ENCODE peak calls at places on chromosomes 12 and 14, in nine cellular contexts. K is GM04504; H is GM19239; U is HEK293T; C is cortex of kidney; Y is non-pigmented ciliary epithelial cell; I is ELR; M is GM20000; N is activated T-helper 9 cell treated with anti-CD3 and anti-CD28 coated beads, Interleukin-2, amount 50 U/mL, for 16 hours. Q is an unnamed sample.

GRCh38 chr14:63986789-63987533 is 134.2 kb downstream of the SYNE2 start:
- DNase-seq in I (peak), K (peak), U (no peak), Y (peak), N (no peak), M (no peak), H (no peak), C (no peak), Q (peak)

GRCh38 chr14:77120771-77121743 is 20.5 kb downstream of the ZDHHC22 start:
- DNase-seq in I (no peak), K (no peak), U (no peak), Y (no peak), M (peak), H (peak), N (no peak), C (no peak), Q (no peak)

GRCh38 chr14:74571901-74572828 is 39.9 kb downstream of the LTBP2 start:
- DNase-seq in N (no peak), H (no peak), C (no peak), K (peak), Y (peak), U (peak), I (peak), M (no peak), Q (peak)

GRCh38 chr12:1453801-1454200 is 140.6 kb downstream of the FBXL14 start:
- DNase-seq in K (no peak), I (no peak), C (no peak), M (no peak), H (no peak), N (no peak), U (no peak), Y (no peak), Q (no peak)

GRCh38 chr14:96631030-96631429 is 128.8 kb downstream of the PAPOLA start:
- DNase-seq in N (no peak), M (peak), K (no peak), Y (no peak), I (no peak), H (no peak), C (no peak), U (no peak), Q (no peak)

GRCh38 chr12:132275110-132275531 is 54.3 kb downstream of the GALNT9 start:
- DNase-seq in Y (no peak), H (no peak), U (peak), I (peak), K (peak), N (no peak), M (no peak), C (no peak), Q (peak)

GRCh38 chr12:115044073-115044472 is 360.1 kb upstream of the TBX3 start:
- DNase-seq in H (no peak), N (no peak), I (peak), C (no peak), U (peak), Y (no peak), K (no peak), M (no peak), Q (peak)

GRCh38 chr14:105275267-105275946 is 25.4 kb downstream of the BRF1 start:
- DNase-seq in Y (no peak), H (no peak), I (peak), M (no peak), K (peak), N (no peak), U (no peak), C (no peak), Q (peak)

GRCh38 chr12:111248981-111249380 is 119.9 kb downstream of the PHETA1 start:
- DNase-seq in H (no peak), N (no peak), K (no peak), C (no peak), Y (no peak), I (peak), U (no peak), M (no peak), Q (peak)

GRCh38 chr12:74317078-74317581 is 220.5 kb upstream of the ATXN7L3B start:
- DNase-seq in K (no peak), H (no peak), Y (peak), U (peak), I (peak), N (no peak), C (no peak), M (no peak), Q (no peak)

GRCh38 chr12:88993655-88994054 is 358.6 kb downstream of the DUSP6 start:
- DNase-seq in N (no peak), M (peak), K (peak), C (no peak), U (peak), H (no peak), Y (no peak), I (peak), Q (peak)

GRCh38 chr12:124032265-124032886 is 59.4 kb downstream of the ZNF664 start:
- DNase-seq in N (no peak), H (peak), C (no peak), K (no peak), Y (no peak), U (peak), I (peak), M (peak), Q (peak)

GRCh38 chr14:82872494-82872893 is 1338.8 kb upstream of the SEL1L start:
- DNase-seq in U (no peak), H (no peak), K (no peak), Y (no peak), N (no peak), M (no peak), I (no peak), C (no peak), Q (no peak)

Q was measured in HCEC 1CT.